ENCODE peak calls at places on chromosomes 12 and 14, in ten cellular contexts. V is PC-3, W is A549, C is B cell, F is omental fat pad, Y is heart left ventricle, B is neural crest cell, R is psoas muscle, N is BJ, M is progenitor cell of endocrine pancreas. O is an unnamed sample.

GRCh38 chr14:53152627-53152908 is 555 bp downstream of the DDHD1 start:
- DNase-seq in V (no peak), W (no peak), C (no peak), F (no peak), Y (no peak), B (no peak), R (no peak), N (no peak), M (no peak), O (no peak)

GRCh38 chr14:91872517-91873470 is 5.5 kb upstream of the TC2N start:
- DNase-seq in V (peak), W (peak), C (peak), F (peak), Y (peak), B (no peak), R (peak), N (no peak), M (no peak), O (no peak)

GRCh38 chr12:96198970-96199369 is 4.8 kb downstream of the ELK3 start:
- DNase-seq in V (peak), W (no peak), C (no peak), F (no peak), Y (no peak), B (no peak), R (no peak), N (peak), M (no peak), O (no peak)

GRCh38 chr14:51491036-51491545 is 160.6 kb upstream of the FRMD6 start:
- DNase-seq in V (no peak), W (no peak), C (no peak), F (no peak), Y (no peak), B (no peak), R (no peak), N (no peak), M (no peak), O (no peak)

GRCh38 chr14:93234798-93235197 is 27.7 kb downstream of the UBR7 start:
- DNase-seq in V (peak), W (peak), C (no peak), F (no peak), Y (no peak), B (no peak), R (no peak), N (peak), M (no peak), O (no peak)

GRCh38 chr12:112973016-112973711 is 5.2 kb upstream of the OAS2 start:
- DNase-seq in V (no peak), W (no peak), C (no peak), F (no peak), Y (no peak), B (no peak), R (no peak), N (no peak), M (no peak), O (no peak)

GRCh38 chr12:121532503-121533390 is 48.1 kb downstream of the KDM2B start:
- DNase-seq in V (no peak), W (no peak), C (no peak), F (no peak), Y (no peak), B (no peak), R (no peak), N (peak), M (no peak), O (no peak)

GRCh38 chr14:41605550-41606248 is 977 bp upstream of the LRFN5 start:
- DNase-seq in V (no peak), W (no peak), C (no peak), F (no peak), Y (no peak), B (peak), R (no peak), N (no peak), M (peak), O (no peak)

GRCh38 chr12:97642906-97643305 is 180.3 kb downstream of the RMST start:
- DNase-seq in V (no peak), W (no peak), C (no peak), F (no peak), Y (no peak), B (no peak), R (no peak), N (no peak), M (no peak), O (no peak)

GRCh38 chr12:106345739-106346138 is 11.8 kb upstream of the POLR3B start:
- DNase-seq in V (peak), W (peak), C (no peak), F (no peak), Y (peak), B (peak), R (no peak), N (no peak), M (no peak), O (no peak)

GRCh38 chr12:82019533-82019932 is 260.4 kb upstream of the PPFIA2 start:
- DNase-seq in V (no peak), W (no peak), C (no peak), F (no peak), Y (no peak), B (no peak), R (no peak), N (no peak), M (no peak), O (no peak)

GRCh38 chr14:82655770-82656169 is 1122.1 kb upstream of the SEL1L start:
- DNase-seq in V (no peak), W (no peak), C (no peak), F (no peak), Y (no peak), B (no peak), R (no peak), N (no peak), M (no peak), O (no peak)

GRCh38 chr14:75147423-75148071 is 20.7 kb upstream of the NEK9 start:
- DNase-seq in V (no peak), W (no peak), C (no peak), F (peak), Y (peak), B (peak), R (peak), N (no peak), M (peak), O (peak)

GRCh38 chr14:70811065-70811464 is 1.8 kb upstream of the MAP3K9 start:
- DNase-seq in V (peak), W (no peak), C (no peak), F (no peak), Y (no peak), B (no peak), R (no peak), N (no peak), M (no peak), O (no peak)

GRCh38 chr12:7637641-7638040 is 28.1 kb downstream of the APOBEC1 start:
- DNase-seq in V (no peak), W (no peak), C (no peak), F (no peak), Y (no peak), B (no peak), R (no peak), N (no peak), M (no peak), O (no peak)

GRCh38 chr12:107788690-107789458 is 14.4 kb downstream of the ASCL4 start:
- DNase-seq in V (no peak), W (no peak), C (no peak), F (no peak), Y (no peak), B (no peak), R (no peak), N (no peak), M (no peak), O (peak)

GRCh38 chr14:91202234-91202974 is 42.1 kb downstream of the GPR68 start:
- DNase-seq in V (peak), W (no peak), C (no peak), F (no peak), Y (peak), B (no peak), R (peak), N (no peak), M (no peak), O (no peak)

GRCh38 chr14:73757876-73758391 is 43.8 kb upstream of the PNMA1 start:
- DNase-seq in V (no peak), W (no peak), C (no peak), F (no peak), Y (peak), B (no peak), R (no peak), N (no peak), M (no peak), O (no peak)

GRCh38 chr14:61150851-61151250 is 130.3 kb downstream of the TMEM30B start:
- DNase-seq in V (no peak), W (no peak), C (no peak), F (no peak), Y (no peak), B (no peak), R (no peak), N (no peak), M (no peak), O (no peak)

GRCh38 chr12:18250313-18250916 is 10.9 kb upstream of the PIK3C2G start:
- DNase-seq in V (peak), W (peak), C (no peak), F (no peak), Y (no peak), B (peak), R (no peak), N (no peak), M (no peak), O (no peak)

GRCh38 chr14:20657216-20658211 is 16.0 kb upstream of the OR6S1 start:
- DNase-seq in V (peak), W (peak), C (no peak), F (no peak), Y (no peak), B (no peak), R (no peak), N (no peak), M (no peak), O (no peak)

GRCh38 chr12:31005256-31005943 is 68.3 kb upstream of the DDX11 start:
- DNase-seq in V (no peak), W (no peak), C (no peak), F (no peak), Y (no peak), B (no peak), R (no peak), N (no peak), M (no peak), O (no peak)

GRCh38 chr12:77388611-77389265 is 323.4 kb upstream of the E2F7 start:
- DNase-seq in V (no peak), W (no peak), C (no peak), F (no peak), Y (no peak), B (no peak), R (no peak), N (no peak), M (no peak), O (no peak)

GRCh38 chr14:54177861-54178591 is 218.8 kb upstream of the CDKN3 start:
- DNase-seq in V (peak), W (no peak), C (no peak), F (no peak), Y (no peak), B (no peak), R (no peak), N (no peak), M (no peak), O (no peak)

GRCh38 chr12:61804301-61804700 is 455.9 kb upstream of the USP15 start:
- DNase-seq in V (no peak), W (no peak), C (no peak), F (no peak), Y (no peak), B (no peak), R (no peak), N (no peak), M (no peak), O (no peak)

GRCh38 chr14:29321646-29322045 is 555.1 kb downstream of the FOXG1 start:
- DNase-seq in V (no peak), W (no peak), C (no peak), F (no peak), Y (no peak), B (no peak), R (no peak), N (peak), M (no peak), O (no peak)

GRCh38 chr12:52005903-52006703 is 643 bp upstream of the TAMALIN start:
- DNase-seq in V (no peak), W (no peak), C (peak), F (no peak), Y (peak), B (peak), R (peak), N (no peak), M (no peak), O (no peak)

GRCh38 chr12:87660987-87661769 is 368.0 kb downstream of the C12orf50 start:
- DNase-seq in V (no peak), W (no peak), C (no peak), F (no peak), Y (no peak), B (no peak), R (no peak), N (no peak), M (no peak), O (no peak)

GRCh38 chr14:59148334-59148900 is 40.0 kb upstream of the DAAM1 start:
- DNase-seq in V (no peak), W (no peak), C (peak), F (no peak), Y (no peak), B (no peak), R (no peak), N (no peak), M (no peak), O (no peak)

GRCh38 chr12:131855521-131856142 is 27.4 kb downstream of the MMP17 start:
- DNase-seq in V (peak), W (no peak), C (no peak), F (no peak), Y (no peak), B (no peak), R (no peak), N (no peak), M (no peak), O (peak)

GRCh38 chr14:104784846-104785707 is 10.5 kb downstream of the AKT1 start:
- DNase-seq in V (no peak), W (no peak), C (no peak), F (no peak), Y (no peak), B (no peak), R (no peak), N (no peak), M (no peak), O (no peak)

GRCh38 chr12:72277415-72277814 is 5.2 kb downstream of the TRHDE start:
- DNase-seq in V (peak), W (no peak), C (no peak), F (no peak), Y (no peak), B (no peak), R (no peak), N (no peak), M (no peak), O (no peak)

GRCh38 chr14:46490150-46490769 is 161.3 kb downstream of the RPL10L start:
- DNase-seq in V (peak), W (no peak), C (no peak), F (no peak), Y (no peak), B (no peak), R (no peak), N (no peak), M (no peak), O (no peak)

GRCh38 chr14:85576161-85576560 is 46.2 kb downstream of the FLRT2 start:
- DNase-seq in V (no peak), W (no peak), C (no peak), F (no peak), Y (no peak), B (no peak), R (no peak), N (no peak), M (no peak), O (no peak)

DNA sequence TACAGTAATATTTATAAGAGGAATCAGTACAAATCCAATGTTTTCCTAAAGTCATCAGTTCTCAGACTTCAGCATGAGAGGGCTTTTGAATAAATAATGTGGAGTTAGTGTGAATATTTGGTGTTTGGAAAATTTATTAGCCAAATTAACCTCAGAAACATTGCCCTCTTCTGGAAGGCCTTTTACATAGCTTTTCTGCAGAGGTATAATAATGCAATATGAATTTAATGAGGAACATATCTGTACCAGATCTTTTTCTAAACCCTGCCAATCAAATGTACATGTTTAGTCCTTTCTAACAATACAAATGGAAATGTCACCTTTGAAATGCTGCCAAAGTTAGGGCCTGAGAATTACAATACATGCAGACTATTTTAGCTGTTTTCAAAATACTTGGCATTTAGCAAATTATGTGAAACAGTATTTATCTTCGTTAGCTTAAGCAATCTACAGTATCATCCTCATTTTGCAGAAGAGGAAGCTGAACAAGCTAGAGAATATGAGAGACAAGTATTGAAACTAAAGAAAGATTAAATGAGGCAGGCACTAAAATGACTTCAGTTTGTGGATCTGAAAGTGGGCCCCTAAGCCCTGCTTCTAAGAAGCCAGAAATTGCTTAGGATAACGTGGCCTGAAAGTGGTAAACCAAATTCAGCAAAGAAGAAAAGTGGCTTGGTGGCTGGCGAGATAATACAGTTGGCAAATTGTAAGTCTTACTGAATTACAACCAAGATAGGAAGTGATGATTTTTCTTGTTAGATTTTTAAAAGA is 60.4 kb upstream of the MANSC4 start:
- DNase-seq in V (peak), W (no peak), C (no peak), F (no peak), Y (no peak), B (no peak), R (no peak), N (no peak), M (no peak), O (no peak)
- TF ChIP-seq CTCF in V (peak), W (peak), C (no peak), F (no peak), Y (peak), B (no peak), R (no peak), N (peak), M (peak), O (peak)

DNA sequence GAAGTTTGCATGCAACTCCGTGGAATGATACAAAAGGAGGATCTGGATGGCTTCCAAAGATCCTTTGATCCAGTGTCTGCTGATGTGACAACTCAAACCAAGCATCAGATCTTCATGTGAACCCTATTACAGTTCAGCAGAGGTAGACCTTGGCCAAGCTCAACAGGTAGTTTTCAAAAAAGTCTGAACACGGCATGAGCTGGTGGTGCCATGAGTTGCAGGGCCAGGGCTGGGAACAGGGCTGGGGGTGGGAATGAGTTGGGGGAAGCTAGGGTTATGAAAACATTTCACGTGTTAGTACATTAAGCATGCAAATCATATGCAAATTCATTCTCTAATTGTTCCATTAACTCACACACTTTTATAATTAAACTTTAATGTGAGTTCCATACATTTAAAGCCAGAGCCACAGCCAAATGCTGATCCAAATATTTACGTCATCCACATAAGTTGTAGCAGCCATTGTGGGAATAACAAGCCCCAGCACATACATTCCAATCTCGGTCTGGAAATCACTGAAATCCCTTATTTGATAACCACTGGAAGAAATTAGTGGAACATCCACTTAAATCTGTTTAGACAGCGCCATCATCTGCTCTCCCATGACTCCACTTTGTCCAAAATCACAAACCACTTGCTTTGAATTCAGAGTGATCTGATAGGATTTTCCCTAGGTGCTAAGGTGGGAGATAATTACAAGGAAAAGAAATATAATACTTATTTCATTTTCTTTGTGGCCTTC is 158.5 kb downstream of the APAF1 start:
- DNase-seq in V (no peak), W (no peak), C (no peak), F (no peak), Y (no peak), B (no peak), R (no peak), N (no peak), M (no peak), O (no peak)
- TF ChIP-seq CTCF in V (peak), W (no peak), C (no peak), F (no peak), Y (no peak), B (no peak), R (no peak), N (peak), M (no peak), O (no peak)

GRCh38 chr14:99041820-99042174 is 230.2 kb downstream of the BCL11B start:
- DNase-seq in V (no peak), W (no peak), C (no peak), F (no peak), Y (no peak), B (no peak), R (no peak), N (no peak), M (no peak), O (no peak)

GRCh38 chr14:99042376-99043257 is 229.4 kb downstream of the BCL11B start:
- DNase-seq in V (no peak), W (no peak), C (no peak), F (no peak), Y (no peak), B (no peak), R (no peak), N (no peak), M (no peak), O (no peak)

GRCh38 chr14:99041141-99041819 is 230.7 kb downstream of the BCL11B start:
- DNase-seq in V (no peak), W (no peak), C (no peak), F (no peak), Y (no peak), B (no peak), R (no peak), N (no peak), M (no peak), O (no peak)

GRCh38 chr14:99043756-99044155 is 228.2 kb downstream of the BCL11B start:
- DNase-seq in V (no peak), W (no peak), C (no peak), F (no peak), Y (no peak), B (no peak), R (no peak), N (no peak), M (no peak), O (no peak)

DNA sequence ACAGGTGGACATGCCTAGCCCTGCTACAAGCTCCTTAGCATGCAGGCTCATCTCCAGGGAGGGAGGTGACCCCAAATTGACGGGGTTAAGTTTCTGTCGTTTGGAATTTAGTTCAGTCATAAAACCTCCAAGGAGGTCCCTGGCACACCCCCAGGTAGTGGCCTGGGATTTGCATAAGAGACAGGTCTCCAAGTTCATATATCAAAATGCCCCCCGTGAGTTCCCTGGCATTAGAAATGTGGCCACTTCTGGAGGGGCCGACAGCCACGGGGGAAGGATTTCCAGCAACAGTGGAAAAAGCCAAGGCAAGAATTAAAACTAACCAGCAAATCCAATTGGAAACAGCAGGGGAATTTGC is 228.8 kb downstream of the BCL11B start:
- DNase-seq in V (no peak), W (no peak), C (no peak), F (no peak), Y (no peak), B (no peak), R (no peak), N (no peak), M (no peak), O (no peak)
- TF ChIP-seq CTCF in V (no peak), W (no peak), C (no peak), F (no peak), Y (no peak), B (no peak), R (no peak), N (no peak), M (no peak), O (no peak)

GRCh38 chr12:54217774-54218221 is 29.0 kb upstream of the SMUG1 start:
- DNase-seq in V (no peak), W (no peak), C (peak), F (no peak), Y (peak), B (peak), R (no peak), N (no peak), M (no peak), O (no peak)
- TF ChIP-seq CTCF in V (no peak), W (no peak), C (no peak), F (no peak), Y (no peak), B (no peak), R (no peak), N (no peak), M (no peak), O (no peak)

DNA sequence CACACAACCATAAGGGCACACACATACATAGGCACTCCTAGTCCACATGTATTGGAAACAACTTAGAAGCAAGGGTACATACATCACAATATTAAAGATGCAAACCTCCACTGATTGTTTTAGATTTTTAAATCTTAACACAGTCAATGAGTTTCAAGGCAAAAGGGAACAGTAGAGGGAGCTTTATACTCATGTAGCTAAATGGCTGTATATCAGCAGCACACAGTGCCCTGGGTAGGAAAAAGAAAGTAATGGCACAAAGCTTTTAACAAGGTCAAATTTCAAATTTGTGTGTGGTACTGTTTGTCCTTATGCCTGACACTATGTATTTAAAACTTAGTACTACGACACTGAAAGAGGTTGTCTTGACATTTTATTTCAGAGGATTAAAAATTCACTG is 262.0 kb downstream of the MED13L start:
- DNase-seq in V (peak), W (peak), C (no peak), F (no peak), Y (no peak), B (no peak), R (no peak), N (peak), M (no peak), O (no peak)
- TF ChIP-seq CTCF in V (peak), W (peak), C (peak), F (no peak), Y (peak), B (peak), R (peak), N (peak), M (peak), O (peak)